ENCODE peak calls at places on chromosomes 12 and 14, in seven cellular contexts. C, E, K, N, A, J and W are unnamed samples.
A peak's percentile ranks its signal among the peaks of the same experiment; 100 is the strongest.

GRCh38 chr14:106286697-106287290 is 760.4 kb downstream of the TMEM121 start:
- DNase-seq in C (no peak), E (no peak), K (no peak), N (no peak), A (no peak), J (no peak), W (no peak)

GRCh38 chr12:49264466-49264872 is 413 bp upstream of the TUBA1C start:
- DNase-seq in C (peak; percentile 70), E (peak; percentile 37), K (no peak), N (no peak), A (no peak), J (no peak), W (no peak)

GRCh38 chr12:101173197-101173749 is 36.8 kb downstream of the SLC5A8 start:
- DNase-seq in C (no peak), E (no peak), K (no peak), N (no peak), A (no peak), J (no peak), W (no peak)

GRCh38 chr12:127270193-127270592 is 996.8 kb upstream of the TMEM132C start:
- DNase-seq in C (peak; percentile 86), E (peak; percentile 95), K (peak; percentile 54), N (no peak), A (peak; percentile 73), J (peak; percentile 65), W (no peak)

GRCh38 chr12:118035194-118036041 is 18.9 kb downstream of the RFC5 start:
- DNase-seq in C (peak; percentile 20), E (no peak), K (no peak), N (no peak), A (peak; percentile 18), J (no peak), W (no peak)

GRCh38 chr14:70571139-70571538 is 29.3 kb downstream of the MED6 start:
- DNase-seq in C (no peak), E (no peak), K (no peak), N (no peak), A (no peak), J (no peak), W (no peak)

GRCh38 chr14:89618821-89619551 is 202.0 kb upstream of the FOXN3 start:
- DNase-seq in C (peak; percentile 68), E (peak; percentile 69), K (peak; percentile 53), N (peak; percentile 73), A (peak; percentile 79), J (peak; percentile 52), W (no peak)

GRCh38 chr12:132379576-132379975 is 50.2 kb upstream of the GALNT9 start:
- DNase-seq in C (no peak), E (no peak), K (no peak), N (no peak), A (no peak), J (no peak), W (no peak)

GRCh38 chr14:100861937-100862247 is 36.0 kb downstream of the MEG3 start:
- DNase-seq in C (no peak), E (no peak), K (no peak), N (no peak), A (no peak), J (no peak), W (no peak)

GRCh38 chr14:93025055-93025454 is 90.7 kb downstream of the ITPK1 start:
- DNase-seq in C (no peak), E (no peak), K (no peak), N (no peak), A (no peak), J (no peak), W (no peak)

GRCh38 chr12:98821849-98822248 is 176.8 kb downstream of the APAF1 start:
- DNase-seq in C (no peak), E (no peak), K (no peak), N (no peak), A (peak; percentile 4), J (no peak), W (no peak)

GRCh38 chr12:22634883-22635282 is 9.9 kb downstream of the ETNK1 start:
- DNase-seq in C (peak; percentile 35), E (no peak), K (no peak), N (no peak), A (no peak), J (no peak), W (no peak)

GRCh38 chr12:8493084-8493483 is 20.2 kb upstream of the CLEC4D start:
- DNase-seq in C (no peak), E (no peak), K (no peak), N (no peak), A (no peak), J (peak; percentile 25), W (no peak)

GRCh38 chr14:105272623-105273022 is 24.3 kb downstream of the BTBD6 start:
- DNase-seq in C (no peak), E (no peak), K (no peak), N (no peak), A (no peak), J (no peak), W (no peak)

GRCh38 chr14:72847721-72848120 is 46.2 kb downstream of the DPF3 start:
- DNase-seq in C (peak; percentile 26), E (no peak), K (no peak), N (peak; percentile 21), A (no peak), J (no peak), W (no peak)

GRCh38 chr12:87953257-87953860 is 75.8 kb downstream of the C12orf50 start:
- DNase-seq in C (peak; percentile 66), E (peak; percentile 17), K (peak; percentile 38), N (no peak), A (peak; percentile 64), J (no peak), W (no peak)

GRCh38 chr12:227286-227915 is 13.4 kb upstream of the SLC6A12 start:
- DNase-seq in C (no peak), E (no peak), K (no peak), N (no peak), A (no peak), J (no peak), W (no peak)

GRCh38 chr14:55313480-55313879 is 42.3 kb downstream of the FBXO34 start:
- DNase-seq in C (no peak), E (no peak), K (no peak), N (no peak), A (no peak), J (no peak), W (no peak)

GRCh38 chr12:46133751-46134150 is 135.1 kb downstream of the SLC38A1 start:
- DNase-seq in C (peak; percentile 58), E (no peak), K (no peak), N (no peak), A (peak; percentile 26), J (no peak), W (no peak)

GRCh38 chr12:46134205-46134811 is 134.5 kb downstream of the SLC38A1 start:
- DNase-seq in C (no peak), E (no peak), K (no peak), N (no peak), A (peak; percentile 8), J (no peak), W (no peak)

GRCh38 chr12:46135750-46136149 is 133.1 kb downstream of the SLC38A1 start:
- DNase-seq in C (no peak), E (no peak), K (no peak), N (no peak), A (no peak), J (no peak), W (no peak)

GRCh38 chr12:46134852-46135251 is 134.0 kb downstream of the SLC38A1 start:
- DNase-seq in C (no peak), E (no peak), K (no peak), N (no peak), A (no peak), J (no peak), W (no peak)

GRCh38 chr12:46131729-46132128 is 137.1 kb downstream of the SLC38A1 start:
- DNase-seq in C (peak; percentile 14), E (no peak), K (no peak), N (no peak), A (peak; percentile 15), J (no peak), W (no peak)
- TF ChIP-seq CTCF in C (peak; percentile 24), E (peak; percentile 6), K (no peak), N (no peak), A (no peak), J (no peak), W (no peak)

GRCh38 chr14:96980835-96981234 is 183.7 kb downstream of the VRK1 start:
- DNase-seq in C (no peak), E (no peak), K (no peak), N (no peak), A (no peak), J (no peak), W (no peak)

GRCh38 chr14:96978525-96979272 is 181.5 kb downstream of the VRK1 start:
- DNase-seq in C (no peak), E (no peak), K (no peak), N (no peak), A (no peak), J (no peak), W (no peak)

GRCh38 chr14:96979611-96980074 is 182.5 kb downstream of the VRK1 start:
- DNase-seq in C (no peak), E (no peak), K (no peak), N (no peak), A (no peak), J (no peak), W (no peak)

DNA sequence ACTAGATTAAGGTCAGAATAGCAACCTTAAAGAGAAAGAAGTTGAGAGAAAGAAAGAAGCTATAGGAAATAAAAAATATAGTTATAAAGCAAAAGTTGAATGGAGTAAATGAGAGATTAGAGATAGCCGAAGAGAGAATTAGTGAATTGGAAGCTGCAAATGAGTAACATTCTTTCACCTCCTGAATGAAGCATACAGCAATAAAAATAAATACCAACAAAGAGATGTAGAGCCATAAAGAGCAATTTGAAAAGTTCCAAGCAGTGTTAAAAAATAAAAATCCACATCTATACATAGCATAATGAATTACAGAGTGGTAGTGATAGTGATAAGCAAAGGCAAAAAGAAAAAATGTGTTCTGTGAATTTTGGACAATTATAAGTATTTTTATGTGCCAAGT is 177.9 kb downstream of the VRK1 start:
- DNase-seq in C (no peak), E (no peak), K (no peak), N (no peak), A (no peak), J (no peak), W (no peak)
- TF ChIP-seq CTCF in C (no peak), E (no peak), K (no peak), N (no peak), A (no peak), J (no peak), W (no peak)

GRCh38 chr12:92289611-92290010 is 144.0 kb upstream of the BTG1 start:
- DNase-seq in C (no peak), E (no peak), K (no peak), N (no peak), A (no peak), J (no peak), W (no peak)
- TF ChIP-seq CTCF in C (no peak), E (no peak), K (no peak), N (no peak), A (no peak), J (no peak), W (no peak)

GRCh38 chr12:55072093-55072492 is 52.3 kb downstream of the NEUROD4 start:
- DNase-seq in C (peak; percentile 63), E (no peak), K (no peak), N (peak; percentile 80), A (peak; percentile 26), J (peak; percentile 37), W (no peak)

GRCh38 chr12:55074771-55075170 is 51.4 kb upstream of the OR9K2 start:
- DNase-seq in C (no peak), E (no peak), K (no peak), N (no peak), A (no peak), J (no peak), W (no peak)

GRCh38 chr12:55068416-55069010 is 48.7 kb downstream of the NEUROD4 start:
- DNase-seq in C (peak; percentile 69), E (peak; percentile 17), K (peak; percentile 14), N (peak; percentile 47), A (peak; percentile 68), J (peak; percentile 24), W (no peak)

GRCh38 chr12:55067701-55068100 is 47.9 kb downstream of the NEUROD4 start:
- DNase-seq in C (no peak), E (no peak), K (no peak), N (no peak), A (no peak), J (no peak), W (no peak)

GRCh38 chr12:55073043-55074022 is 52.9 kb upstream of the OR9K2 start:
- DNase-seq in C (peak; percentile 79), E (peak; percentile 31), K (peak; percentile 32), N (peak; percentile 78), A (peak; percentile 82), J (peak; percentile 54), W (peak; percentile 70)
- TF ChIP-seq CTCF in C (peak; percentile 93), E (peak; percentile 84), K (peak; percentile 91), N (peak; percentile 52), A (peak; percentile 84), J (peak; percentile 82), W (no peak)